ENCODE peak calls at places on chromosomes 2 and 18, in seven cellular contexts. J is tibial artery, H is sigmoid colon, Z is DND-41, A is right cardiac atrium, G is pancreas, R is heart left ventricle. Q is an unnamed sample. For H3K4me1, the result is how much of the 10 kb centered on the place peaks cover.

GRCh38 chr18:62037012-62037742 is 144.4 kb upstream of the RNF152 start:
- DNase-seq in R (no peak), G (no peak), Z (no peak), H (no peak), J (no peak), A (peak), Q (no peak)

GRCh38 chr2:238285653-238286082 is 2.7 kb downstream of the PER2 start:
- DNase-seq in G (peak), R (no peak), A (peak), Z (no peak), H (peak), J (peak), Q (peak)

GRCh38 chr2:237118025-237118424 is 32.3 kb downstream of the COPS8 start:
- DNase-seq in G (no peak), J (no peak), A (no peak), Z (no peak), R (no peak), H (no peak), Q (no peak)

GRCh38 chr18:12657048-12657848 is 659 bp downstream of the SPIRE1 start:
- DNase-seq in J (peak), R (peak), A (peak), H (peak), Z (no peak), G (peak), Q (peak)

GRCh38 chr2:127463155-127463991 is 45.1 kb downstream of the PROC start:
- DNase-seq in J (no peak), A (no peak), R (no peak), G (no peak), H (no peak), Z (peak), Q (no peak)

GRCh38 chr2:231228974-231229373 is 30.5 kb downstream of the ARMC9 start:
- DNase-seq in G (no peak), R (no peak), A (no peak), H (peak), Z (no peak), J (no peak), Q (no peak)

GRCh38 chr2:102603904-102604303 is 15.4 kb upstream of the SLC9A2 start:
- DNase-seq in Z (no peak), A (no peak), H (no peak), R (no peak), G (no peak), J (no peak), Q (no peak)

GRCh38 chr2:136206613-136207012 is 88.7 kb upstream of the CXCR4 start:
- DNase-seq in R (no peak), G (no peak), A (no peak), H (no peak), J (no peak), Z (peak), Q (no peak)

GRCh38 chr2:15365411-15365810 is 195.7 kb downstream of the NBAS start:
- DNase-seq in J (no peak), A (no peak), G (no peak), H (no peak), R (no peak), Z (no peak), Q (no peak)

GRCh38 chr2:159526433-159526832 is 89.9 kb downstream of the BAZ2B start:
- DNase-seq in G (no peak), J (no peak), R (no peak), A (no peak), H (no peak), Z (no peak), Q (no peak)

GRCh38 chr2:223097888-223098383 is 45.9 kb downstream of the KCNE4 start:
- DNase-seq in J (no peak), G (no peak), Z (no peak), A (no peak), H (no peak), R (no peak), Q (no peak)

GRCh38 chr2:172623249-172623965 is 67.5 kb downstream of the PDK1 start:
- DNase-seq in H (no peak), J (no peak), R (no peak), A (no peak), Z (no peak), G (no peak), Q (no peak)

GRCh38 chr18:71951021-71951420 is 593.1 kb downstream of the CBLN2 start:
- DNase-seq in A (no peak), G (no peak), H (no peak), Z (no peak), R (no peak), J (no peak), Q (no peak)

GRCh38 chr2:136384541-136385303 is 266.8 kb upstream of the CXCR4 start:
- DNase-seq in H (no peak), R (no peak), A (no peak), G (no peak), Z (peak), J (no peak), Q (no peak)

GRCh38 chr2:149152597-149152996 is 114.1 kb downstream of the LYPD6B start:
- DNase-seq in Z (no peak), A (no peak), R (no peak), J (no peak), G (no peak), H (no peak), Q (no peak)

GRCh38 chr18:21203096-21203495 is 38.9 kb upstream of the GREB1L start:
- DNase-seq in A (no peak), R (no peak), Z (no peak), G (no peak), J (no peak), H (no peak), Q (no peak)

GRCh38 chr2:20129320-20130274 is 78.2 kb upstream of the LAPTM4A start:
- DNase-seq in R (no peak), A (no peak), J (no peak), G (peak), Z (no peak), H (no peak), Q (no peak)

GRCh38 chr2:106852103-106852502 is 33.9 kb downstream of the ST6GAL2 start:
- DNase-seq in H (no peak), Z (no peak), R (no peak), G (no peak), J (no peak), A (no peak), Q (no peak)

GRCh38 chr2:112920923-112921532 is 10.1 kb downstream of the IL37 start:
- DNase-seq in Z (no peak), G (no peak), A (no peak), H (no peak), J (no peak), R (no peak), Q (no peak)

GRCh38 chr2:114001936-114002335 is 112.0 kb downstream of the ACTR3 start:
- DNase-seq in J (no peak), Z (no peak), G (no peak), A (no peak), H (no peak), R (no peak), Q (no peak)

GRCh38 chr2:150125708-150126107 is 361.8 kb downstream of the RND3 start:
- DNase-seq in Z (no peak), H (no peak), G (no peak), J (no peak), R (no peak), A (no peak), Q (no peak)

GRCh38 chr2:105890856-105891255 is 146.1 kb downstream of the NCK2 start:
- DNase-seq in J (no peak), G (no peak), Z (no peak), H (no peak), R (no peak), A (no peak), Q (no peak)

GRCh38 chr2:26139269-26140183 is 33.4 kb upstream of the GAREM2 start:
- DNase-seq in A (no peak), R (no peak), J (no peak), G (peak), Z (no peak), H (no peak), Q (no peak)

GRCh38 chr2:26136431-26136830 is 36.5 kb upstream of the GAREM2 start:
- DNase-seq in G (no peak), H (no peak), A (no peak), Z (no peak), R (no peak), J (no peak), Q (no peak)

GRCh38 chr2:26144031-26144430 is 28.9 kb upstream of the GAREM2 start:
- DNase-seq in H (no peak), J (no peak), A (no peak), Z (no peak), G (no peak), R (no peak), Q (no peak)

GRCh38 chr2:26144953-26145680 is 27.8 kb upstream of the GAREM2 start:
- DNase-seq in J (peak), A (peak), R (no peak), G (peak), Z (peak), H (no peak), Q (peak)

DNA sequence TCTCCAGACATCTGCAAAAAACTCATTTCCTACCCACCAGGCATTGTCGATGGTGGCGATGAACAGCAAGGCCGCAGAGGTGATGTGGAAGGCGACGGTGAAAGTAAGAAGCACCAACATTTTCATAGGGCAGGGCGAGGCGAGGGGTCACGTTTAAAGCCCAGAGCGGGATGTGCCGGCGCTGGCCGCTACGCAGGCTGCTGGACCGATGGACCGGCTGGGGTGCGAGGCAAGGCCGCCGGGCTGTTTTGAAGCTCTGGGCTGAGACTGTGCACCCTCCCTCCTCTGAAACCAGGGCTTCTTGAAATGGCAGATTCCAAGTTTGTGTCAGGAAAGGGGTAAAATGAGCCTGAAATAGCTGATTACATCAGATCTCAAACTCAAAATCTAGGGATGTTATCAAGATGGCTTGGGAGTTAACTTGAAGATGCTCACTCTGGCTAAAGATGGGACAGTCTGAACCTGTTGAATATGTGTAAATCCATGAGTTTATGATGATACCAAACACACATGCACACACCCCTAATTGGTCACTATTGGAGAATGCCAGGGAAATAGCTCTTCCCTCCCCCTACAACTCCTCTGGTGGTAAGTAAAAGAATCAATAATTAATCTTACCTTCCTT is 31.6 kb upstream of the GAREM2 start:
- DNase-seq in J (no peak), Z (no peak), H (no peak), A (no peak), G (no peak), R (no peak), Q (no peak)
- H3K4me1 ChIP-seq in J (under half), Z (under half), H (under half), A (under half), G (under half), R (under half), Q (under half)

GRCh38 chr2:70480468-70480867 is 73.2 kb downstream of the TGFA start:
- DNase-seq in H (no peak), G (no peak), R (no peak), J (no peak), A (no peak), Z (no peak), Q (no peak)
- H3K4me3 ChIP-seq in H (no peak), G (no peak), R (no peak), J (no peak), A (no peak), Z (no peak), Q (no peak)

GRCh38 chr2:164711246-164712138 is 90.2 kb upstream of the GRB14 start:
- DNase-seq in Z (no peak), J (no peak), R (no peak), H (no peak), G (no peak), A (no peak), Q (no peak)
- H3K4me1 ChIP-seq in Z (under half), J (under half), R (under half), H (under half), G (under half), A (under half), Q (under half)

DNA sequence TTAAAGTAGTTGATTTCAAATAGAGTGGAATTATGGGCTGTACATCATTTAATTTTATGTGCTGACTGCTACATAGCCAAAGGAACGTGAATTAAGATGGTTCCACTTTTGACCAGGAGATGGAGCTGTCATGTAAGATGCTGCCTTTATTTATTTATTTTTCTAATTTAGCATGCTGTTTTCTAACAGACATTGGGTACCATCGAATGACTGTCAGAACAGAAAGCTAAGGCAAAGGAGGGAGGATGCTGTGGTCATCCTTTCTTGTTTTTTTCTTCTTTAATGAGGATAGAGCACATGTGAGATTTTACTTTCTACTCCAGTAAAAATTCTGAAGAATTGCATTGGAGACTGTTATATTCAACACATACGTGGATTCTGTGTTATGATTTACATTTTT is at the start of gene SCN2A:
- DNase-seq in Z (peak), H (no peak), J (no peak), G (no peak), A (no peak), R (no peak), Q (no peak)
- H3K4me3 ChIP-seq in Z (no peak), H (no peak), J (no peak), G (no peak), A (no peak), R (no peak), Q (no peak)

GRCh38 chr2:215772003-215772402 is 241.3 kb downstream of the MREG start:
- DNase-seq in J (no peak), G (no peak), H (no peak), Z (no peak), A (peak), R (no peak), Q (no peak)
- H3K4me1 ChIP-seq in J (under half), G (under half), H (under half), Z (under half), A (under half), R (under half), Q (under half)

Q was measured in psoas muscle.